ENCODE peak calls at places on chromosomes 11 and 22, in six cellular contexts. One of them, this sample, is unnamed.

GRCh38 chr22:43236401-43237166 is 49.6 kb upstream of the TTLL12 start:
- DNase-seq in colonic mucosa: no peak
- DNase-seq in adipocyte: no peak
- DNase-seq in esophagus muscularis mucosa: no peak
- DNase-seq in effector memory CD4-positive, alpha-beta T cell: no peak
- DNase-seq in A673: no peak
- DNase-seq in this sample: no peak

GRCh38 chr22:23103199-23103954 is 33.1 kb downstream of the GNAZ start:
- DNase-seq in esophagus muscularis mucosa: no peak
- DNase-seq in effector memory CD4-positive, alpha-beta T cell: no peak
- DNase-seq in colonic mucosa: no peak
- DNase-seq in A673: no peak
- DNase-seq in adipocyte: no peak
- DNase-seq in this sample: no peak

GRCh38 chr11:102955624-102956023 is at the start of gene MMP13:
- DNase-seq in A673: no peak
- DNase-seq in effector memory CD4-positive, alpha-beta T cell: no peak
- DNase-seq in adipocyte: no peak
- DNase-seq in colonic mucosa: no peak
- DNase-seq in esophagus muscularis mucosa: no peak
- DNase-seq in this sample: no peak

GRCh38 chr11:5251746-5252145 is 2.1 kb upstream of the HBG1 start:
- DNase-seq in colonic mucosa: no peak
- DNase-seq in effector memory CD4-positive, alpha-beta T cell: no peak
- DNase-seq in A673: no peak
- DNase-seq in esophagus muscularis mucosa: no peak
- DNase-seq in adipocyte: no peak
- DNase-seq in this sample: no peak

GRCh38 chr11:12075822-12076821 is 34.3 kb upstream of the MICAL2 start:
- DNase-seq in effector memory CD4-positive, alpha-beta T cell: no peak
- DNase-seq in esophagus muscularis mucosa: no peak
- DNase-seq in A673: no peak
- DNase-seq in colonic mucosa: no peak
- DNase-seq in adipocyte: peak; percentile 92
- DNase-seq in this sample: no peak

GRCh38 chr11:629237-629583 is 2.2 kb upstream of the SCT start:
- DNase-seq in adipocyte: no peak
- DNase-seq in colonic mucosa: no peak
- DNase-seq in esophagus muscularis mucosa: no peak
- DNase-seq in effector memory CD4-positive, alpha-beta T cell: no peak
- DNase-seq in A673: no peak
- DNase-seq in this sample: no peak

GRCh38 chr11:84468255-84468654 is 1158.9 kb downstream of the DLG2 start:
- DNase-seq in A673: no peak
- DNase-seq in adipocyte: no peak
- DNase-seq in effector memory CD4-positive, alpha-beta T cell: no peak
- DNase-seq in colonic mucosa: no peak
- DNase-seq in esophagus muscularis mucosa: no peak
- DNase-seq in this sample: no peak

GRCh38 chr22:24379536-24379935 is 47.9 kb upstream of the ADORA2A start:
- DNase-seq in adipocyte: no peak
- DNase-seq in A673: no peak
- DNase-seq in effector memory CD4-positive, alpha-beta T cell: no peak
- DNase-seq in esophagus muscularis mucosa: no peak
- DNase-seq in colonic mucosa: no peak
- DNase-seq in this sample: no peak

GRCh38 chr11:75593337-75593915 is 31.4 kb downstream of the SERPINH1 start:
- DNase-seq in A673: no peak
- DNase-seq in adipocyte: peak; percentile 12
- DNase-seq in colonic mucosa: no peak
- DNase-seq in effector memory CD4-positive, alpha-beta T cell: no peak
- DNase-seq in esophagus muscularis mucosa: no peak
- DNase-seq in this sample: no peak

GRCh38 chr11:33389635-33390034 is 132.5 kb downstream of the HIPK3 start:
- DNase-seq in adipocyte: no peak
- DNase-seq in effector memory CD4-positive, alpha-beta T cell: no peak
- DNase-seq in A673: no peak
- DNase-seq in esophagus muscularis mucosa: no peak
- DNase-seq in colonic mucosa: no peak
- DNase-seq in this sample: no peak
- H3K4me1 ChIP-seq in adipocyte: no peaks in the 10 kb centered on the region
- H3K4me1 ChIP-seq in effector memory CD4-positive, alpha-beta T cell: no peaks in the 10 kb centered on the region
- H3K4me1 ChIP-seq in A673: no peaks in the 10 kb centered on the region
- H3K4me1 ChIP-seq in esophagus muscularis mucosa: no peaks in the 10 kb centered on the region
- H3K4me1 ChIP-seq in colonic mucosa: no peaks in the 10 kb centered on the region
- H3K4me1 ChIP-seq in this sample: no peaks in the 10 kb centered on the region

GRCh38 chr11:92764128-92764527 is 205.3 kb upstream of the MTNR1B start:
- DNase-seq in colonic mucosa: no peak
- DNase-seq in effector memory CD4-positive, alpha-beta T cell: no peak
- DNase-seq in A673: no peak
- DNase-seq in adipocyte: no peak
- DNase-seq in esophagus muscularis mucosa: no peak
- DNase-seq in this sample: no peak

GRCh38 chr11:92767416-92767815 is 202.0 kb upstream of the MTNR1B start:
- DNase-seq in esophagus muscularis mucosa: no peak
- DNase-seq in effector memory CD4-positive, alpha-beta T cell: no peak
- DNase-seq in A673: no peak
- DNase-seq in adipocyte: no peak
- DNase-seq in colonic mucosa: no peak
- DNase-seq in this sample: no peak

GRCh38 chr11:92765418-92765817 is 204.0 kb upstream of the MTNR1B start:
- DNase-seq in A673: peak; percentile 21
- DNase-seq in effector memory CD4-positive, alpha-beta T cell: no peak
- DNase-seq in esophagus muscularis mucosa: no peak
- DNase-seq in colonic mucosa: no peak
- DNase-seq in adipocyte: no peak
- DNase-seq in this sample: no peak

GRCh38 chr11:92769125-92769524 is 200.3 kb upstream of the MTNR1B start:
- DNase-seq in adipocyte: no peak
- DNase-seq in A673: peak; percentile 26
- DNase-seq in colonic mucosa: no peak
- DNase-seq in esophagus muscularis mucosa: no peak
- DNase-seq in effector memory CD4-positive, alpha-beta T cell: no peak
- DNase-seq in this sample: no peak

GRCh38 chr11:92765965-92766371 is 203.5 kb upstream of the MTNR1B start:
- DNase-seq in adipocyte: no peak
- DNase-seq in effector memory CD4-positive, alpha-beta T cell: no peak
- DNase-seq in colonic mucosa: peak; percentile 17
- DNase-seq in esophagus muscularis mucosa: no peak
- DNase-seq in A673: peak; percentile 91
- DNase-seq in this sample: no peak
- H3K4me3 ChIP-seq in adipocyte: peak overlapping the region; percentile 39
- H3K4me3 ChIP-seq in effector memory CD4-positive, alpha-beta T cell: no peak overlapping the region
- H3K4me3 ChIP-seq in colonic mucosa: no peak overlapping the region
- H3K4me3 ChIP-seq in esophagus muscularis mucosa: peak overlapping the region; percentile 46
- H3K4me3 ChIP-seq in A673: peak overlapping the region; percentile 33
- H3K4me3 ChIP-seq in this sample: no peak overlapping the region

GRCh38 chr22:46045459-46046298 is 68.7 kb upstream of the WNT7B start:
- DNase-seq in colonic mucosa: no peak
- DNase-seq in A673: no peak
- DNase-seq in esophagus muscularis mucosa: no peak
- DNase-seq in adipocyte: no peak
- DNase-seq in effector memory CD4-positive, alpha-beta T cell: no peak
- DNase-seq in this sample: peak; percentile 49

GRCh38 chr22:46047226-46047625 is 70.3 kb upstream of the WNT7B start:
- DNase-seq in effector memory CD4-positive, alpha-beta T cell: no peak
- DNase-seq in adipocyte: no peak
- DNase-seq in esophagus muscularis mucosa: no peak
- DNase-seq in A673: no peak
- DNase-seq in colonic mucosa: no peak
- DNase-seq in this sample: no peak

GRCh38 chr22:46046299-46046685 is 69.3 kb upstream of the WNT7B start:
- DNase-seq in adipocyte: no peak
- DNase-seq in effector memory CD4-positive, alpha-beta T cell: no peak
- DNase-seq in esophagus muscularis mucosa: no peak
- DNase-seq in colonic mucosa: no peak
- DNase-seq in A673: no peak
- DNase-seq in this sample: no peak

GRCh38 chr22:46049726-46050450 is 72.9 kb upstream of the WNT7B start:
- DNase-seq in A673: no peak
- DNase-seq in adipocyte: no peak
- DNase-seq in esophagus muscularis mucosa: no peak
- DNase-seq in effector memory CD4-positive, alpha-beta T cell: no peak
- DNase-seq in colonic mucosa: no peak
- DNase-seq in this sample: no peak

GRCh38 chr22:46047841-46048595 is 71.1 kb upstream of the WNT7B start:
- DNase-seq in effector memory CD4-positive, alpha-beta T cell: no peak
- DNase-seq in A673: no peak
- DNase-seq in colonic mucosa: no peak
- DNase-seq in adipocyte: no peak
- DNase-seq in esophagus muscularis mucosa: no peak
- DNase-seq in this sample: no peak
- H3K4me1 ChIP-seq in effector memory CD4-positive, alpha-beta T cell: peaks cover 28% of the 10 kb centered on the region
- H3K4me1 ChIP-seq in A673: peaks cover 20% of the 10 kb centered on the region
- H3K4me1 ChIP-seq in colonic mucosa: peaks cover 12% of the 10 kb centered on the region
- H3K4me1 ChIP-seq in adipocyte: peaks cover 71% of the 10 kb centered on the region
- H3K4me1 ChIP-seq in esophagus muscularis mucosa: peaks cover 75% of the 10 kb centered on the region
- H3K4me1 ChIP-seq in this sample: peaks cover 40% of the 10 kb centered on the region

GRCh38 chr22:31488346-31488883 is 1.2 kb downstream of the EIF4ENIF1 start:
- DNase-seq in adipocyte: no peak
- DNase-seq in effector memory CD4-positive, alpha-beta T cell: no peak
- DNase-seq in colonic mucosa: no peak
- DNase-seq in A673: no peak
- DNase-seq in esophagus muscularis mucosa: no peak
- DNase-seq in this sample: no peak
- H3K4me3 ChIP-seq in adipocyte: peak overlapping the region; percentile 93
- H3K4me3 ChIP-seq in effector memory CD4-positive, alpha-beta T cell: peak overlapping the region; percentile 85
- H3K4me3 ChIP-seq in colonic mucosa: peak overlapping the region; percentile 76
- H3K4me3 ChIP-seq in A673: peak overlapping the region; percentile 73
- H3K4me3 ChIP-seq in esophagus muscularis mucosa: peak overlapping the region; percentile 78
- H3K4me3 ChIP-seq in this sample: peak overlapping the region; percentile 50

GRCh38 chr11:2687223-2687530 is 12.6 kb downstream of the KCNQ1OT1 start:
- DNase-seq in A673: no peak
- DNase-seq in adipocyte: no peak
- DNase-seq in colonic mucosa: no peak
- DNase-seq in effector memory CD4-positive, alpha-beta T cell: no peak
- DNase-seq in esophagus muscularis mucosa: no peak
- DNase-seq in this sample: no peak

GRCh38 chr11:2684581-2684980 is 15.2 kb downstream of the KCNQ1OT1 start:
- DNase-seq in esophagus muscularis mucosa: no peak
- DNase-seq in colonic mucosa: no peak
- DNase-seq in effector memory CD4-positive, alpha-beta T cell: no peak
- DNase-seq in A673: no peak
- DNase-seq in adipocyte: no peak
- DNase-seq in this sample: peak; percentile 34

GRCh38 chr11:2685566-2686359 is 14.0 kb downstream of the KCNQ1OT1 start:
- DNase-seq in adipocyte: no peak
- DNase-seq in effector memory CD4-positive, alpha-beta T cell: no peak
- DNase-seq in esophagus muscularis mucosa: no peak
- DNase-seq in colonic mucosa: no peak
- DNase-seq in A673: no peak
- DNase-seq in this sample: no peak

GRCh38 chr11:2686360-2687222 is 13.2 kb downstream of the KCNQ1OT1 start:
- DNase-seq in effector memory CD4-positive, alpha-beta T cell: no peak
- DNase-seq in adipocyte: no peak
- DNase-seq in A673: no peak
- DNase-seq in esophagus muscularis mucosa: no peak
- DNase-seq in colonic mucosa: no peak
- DNase-seq in this sample: peak; percentile 37

GRCh38 chr11:2685051-2685450 is 14.7 kb downstream of the KCNQ1OT1 start:
- DNase-seq in colonic mucosa: no peak
- DNase-seq in esophagus muscularis mucosa: no peak
- DNase-seq in adipocyte: no peak
- DNase-seq in effector memory CD4-positive, alpha-beta T cell: no peak
- DNase-seq in A673: no peak
- DNase-seq in this sample: no peak
- H3K4me1 ChIP-seq in colonic mucosa: no peaks in the 10 kb centered on the region
- H3K4me1 ChIP-seq in esophagus muscularis mucosa: peaks cover 16% of the 10 kb centered on the region
- H3K4me1 ChIP-seq in adipocyte: no peaks in the 10 kb centered on the region
- H3K4me1 ChIP-seq in effector memory CD4-positive, alpha-beta T cell: no peaks in the 10 kb centered on the region
- H3K4me1 ChIP-seq in A673: no peaks in the 10 kb centered on the region
- H3K4me1 ChIP-seq in this sample: no peaks in the 10 kb centered on the region

GRCh38 chr22:46572911-46573780 is 35.7 kb upstream of the CELSR1 start:
- DNase-seq in adipocyte: no peak
- DNase-seq in esophagus muscularis mucosa: no peak
- DNase-seq in colonic mucosa: no peak
- DNase-seq in effector memory CD4-positive, alpha-beta T cell: no peak
- DNase-seq in A673: no peak
- DNase-seq in this sample: no peak
- H3K4me3 ChIP-seq in adipocyte: no peak overlapping the region
- H3K4me3 ChIP-seq in esophagus muscularis mucosa: no peak overlapping the region
- H3K4me3 ChIP-seq in colonic mucosa: no peak overlapping the region
- H3K4me3 ChIP-seq in effector memory CD4-positive, alpha-beta T cell: no peak overlapping the region
- H3K4me3 ChIP-seq in A673: no peak overlapping the region
- H3K4me3 ChIP-seq in this sample: no peak overlapping the region

GRCh38 chr11:66316849-66317251 is at the start of gene CD248:
- DNase-seq in A673: peak; percentile 92
- DNase-seq in esophagus muscularis mucosa: no peak
- DNase-seq in adipocyte: peak; percentile 85
- DNase-seq in colonic mucosa: peak; percentile 47
- DNase-seq in effector memory CD4-positive, alpha-beta T cell: no peak
- DNase-seq in this sample: peak; percentile 55
- H3K4me1 ChIP-seq in A673: peaks cover 62% of the 10 kb centered on the region
- H3K4me1 ChIP-seq in esophagus muscularis mucosa: peaks cover 41% of the 10 kb centered on the region
- H3K4me1 ChIP-seq in adipocyte: peaks cover 31% of the 10 kb centered on the region
- H3K4me1 ChIP-seq in colonic mucosa: peaks cover 5% of the 10 kb centered on the region
- H3K4me1 ChIP-seq in effector memory CD4-positive, alpha-beta T cell: peaks cover 27% of the 10 kb centered on the region
- H3K4me1 ChIP-seq in this sample: peaks cover 60% of the 10 kb centered on the region

DNA sequence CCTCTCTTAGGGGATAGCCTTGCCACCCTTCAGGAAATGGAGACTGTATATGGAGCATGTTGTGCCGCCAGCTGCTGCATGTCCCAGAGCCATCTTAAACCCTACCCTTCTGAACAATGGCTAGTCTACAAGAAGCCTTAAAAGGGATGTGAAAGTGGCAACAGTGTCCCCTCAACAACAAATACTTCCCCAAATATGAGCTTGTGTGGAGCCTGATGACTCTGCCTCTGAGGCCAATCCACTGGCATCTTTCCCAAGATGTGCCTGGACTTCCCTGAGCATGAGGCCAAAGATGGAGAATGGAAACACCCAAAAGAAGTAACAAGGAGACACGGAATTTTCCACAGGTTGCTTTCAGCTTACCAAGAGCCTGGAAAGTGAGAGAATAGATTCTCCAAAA is 595 bp upstream of the MS4A7 start:
- DNase-seq in A673: no peak
- DNase-seq in effector memory CD4-positive, alpha-beta T cell: no peak
- DNase-seq in esophagus muscularis mucosa: no peak
- DNase-seq in adipocyte: no peak
- DNase-seq in colonic mucosa: peak; percentile 36
- DNase-seq in this sample: no peak
- H3K4me3 ChIP-seq in A673: no peak overlapping the region
- H3K4me3 ChIP-seq in effector memory CD4-positive, alpha-beta T cell: no peak overlapping the region
- H3K4me3 ChIP-seq in esophagus muscularis mucosa: no peak overlapping the region
- H3K4me3 ChIP-seq in adipocyte: no peak overlapping the region
- H3K4me3 ChIP-seq in colonic mucosa: no peak overlapping the region
- H3K4me3 ChIP-seq in this sample: no peak overlapping the region